ENCODE peak calls at places on chromosomes 12 and 14, in ten cellular contexts. One of them, this sample, is unnamed.

GRCh38 chr14:49863483-49864262 is 11.1 kb upstream of the NEMF start:
- DNase-seq in KBM-7: peak
- DNase-seq in AG20443: no peak
- DNase-seq in neuronal stem cell: no peak
- DNase-seq in progenitor cell of endocrine pancreas: no peak
- DNase-seq in stimulated activated CD8-positive, alpha-beta memory T cell treated with anti-CD3 and anti-CD28 coated beads, Interleukin-2, amount 100 ng/mL, for 1 hour: no peak
- DNase-seq in skeletal muscle cell: no peak
- DNase-seq in HCT116: no peak
- DNase-seq in putamen: no peak
- DNase-seq in hippocampal formation: no peak
- DNase-seq in this sample: no peak

GRCh38 chr14:75824328-75824727 is 157.5 kb downstream of the TGFB3 start:
- DNase-seq in KBM-7: no peak
- DNase-seq in AG20443: no peak
- DNase-seq in neuronal stem cell: no peak
- DNase-seq in progenitor cell of endocrine pancreas: no peak
- DNase-seq in stimulated activated CD8-positive, alpha-beta memory T cell treated with anti-CD3 and anti-CD28 coated beads, Interleukin-2, amount 100 ng/mL, for 1 hour: no peak
- DNase-seq in skeletal muscle cell: no peak
- DNase-seq in HCT116: no peak
- DNase-seq in putamen: no peak
- DNase-seq in hippocampal formation: no peak
- DNase-seq in this sample: no peak

GRCh38 chr12:123519151-123520001 is 14.1 kb downstream of the RILPL1 start:
- DNase-seq in KBM-7: no peak
- DNase-seq in AG20443: peak
- DNase-seq in neuronal stem cell: no peak
- DNase-seq in progenitor cell of endocrine pancreas: no peak
- DNase-seq in stimulated activated CD8-positive, alpha-beta memory T cell treated with anti-CD3 and anti-CD28 coated beads, Interleukin-2, amount 100 ng/mL, for 1 hour: no peak
- DNase-seq in skeletal muscle cell: no peak
- DNase-seq in HCT116: no peak
- DNase-seq in putamen: peak
- DNase-seq in hippocampal formation: no peak
- DNase-seq in this sample: peak

GRCh38 chr12:116958402-116959197 is 47.9 kb downstream of the FBXW8 start:
- DNase-seq in KBM-7: no peak
- DNase-seq in AG20443: no peak
- DNase-seq in neuronal stem cell: no peak
- DNase-seq in progenitor cell of endocrine pancreas: no peak
- DNase-seq in stimulated activated CD8-positive, alpha-beta memory T cell treated with anti-CD3 and anti-CD28 coated beads, Interleukin-2, amount 100 ng/mL, for 1 hour: no peak
- DNase-seq in skeletal muscle cell: no peak
- DNase-seq in HCT116: no peak
- DNase-seq in putamen: no peak
- DNase-seq in hippocampal formation: no peak
- DNase-seq in this sample: no peak

GRCh38 chr12:5512585-5512970 is 80.7 kb downstream of the NTF3 start:
- DNase-seq in KBM-7: no peak
- DNase-seq in AG20443: no peak
- DNase-seq in neuronal stem cell: no peak
- DNase-seq in progenitor cell of endocrine pancreas: peak
- DNase-seq in stimulated activated CD8-positive, alpha-beta memory T cell treated with anti-CD3 and anti-CD28 coated beads, Interleukin-2, amount 100 ng/mL, for 1 hour: no peak
- DNase-seq in skeletal muscle cell: no peak
- DNase-seq in HCT116: no peak
- DNase-seq in putamen: no peak
- DNase-seq in hippocampal formation: no peak
- DNase-seq in this sample: no peak

GRCh38 chr14:40656301-40656700 is 950.4 kb upstream of the LRFN5 start:
- DNase-seq in KBM-7: no peak
- DNase-seq in AG20443: no peak
- DNase-seq in neuronal stem cell: no peak
- DNase-seq in progenitor cell of endocrine pancreas: no peak
- DNase-seq in stimulated activated CD8-positive, alpha-beta memory T cell treated with anti-CD3 and anti-CD28 coated beads, Interleukin-2, amount 100 ng/mL, for 1 hour: no peak
- DNase-seq in skeletal muscle cell: no peak
- DNase-seq in HCT116: no peak
- DNase-seq in putamen: no peak
- DNase-seq in hippocampal formation: no peak
- DNase-seq in this sample: no peak

GRCh38 chr14:83994020-83994419 is 1535.9 kb upstream of the FLRT2 start:
- DNase-seq in KBM-7: no peak
- DNase-seq in AG20443: no peak
- DNase-seq in neuronal stem cell: no peak
- DNase-seq in progenitor cell of endocrine pancreas: no peak
- DNase-seq in stimulated activated CD8-positive, alpha-beta memory T cell treated with anti-CD3 and anti-CD28 coated beads, Interleukin-2, amount 100 ng/mL, for 1 hour: no peak
- DNase-seq in skeletal muscle cell: peak
- DNase-seq in HCT116: no peak
- DNase-seq in putamen: no peak
- DNase-seq in hippocampal formation: no peak
- DNase-seq in this sample: no peak

GRCh38 chr12:85558684-85559083 is 277.5 kb downstream of the RASSF9 start:
- DNase-seq in KBM-7: no peak
- DNase-seq in AG20443: no peak
- DNase-seq in neuronal stem cell: no peak
- DNase-seq in progenitor cell of endocrine pancreas: no peak
- DNase-seq in stimulated activated CD8-positive, alpha-beta memory T cell treated with anti-CD3 and anti-CD28 coated beads, Interleukin-2, amount 100 ng/mL, for 1 hour: no peak
- DNase-seq in skeletal muscle cell: no peak
- DNase-seq in HCT116: no peak
- DNase-seq in putamen: no peak
- DNase-seq in hippocampal formation: no peak
- DNase-seq in this sample: no peak

GRCh38 chr14:22838631-22839041 is 2.3 kb downstream of the MMP14 start:
- DNase-seq in KBM-7: peak
- DNase-seq in AG20443: peak
- DNase-seq in neuronal stem cell: no peak
- DNase-seq in progenitor cell of endocrine pancreas: no peak
- DNase-seq in stimulated activated CD8-positive, alpha-beta memory T cell treated with anti-CD3 and anti-CD28 coated beads, Interleukin-2, amount 100 ng/mL, for 1 hour: no peak
- DNase-seq in skeletal muscle cell: no peak
- DNase-seq in HCT116: no peak
- DNase-seq in putamen: no peak
- DNase-seq in hippocampal formation: no peak
- DNase-seq in this sample: no peak

GRCh38 chr12:117100251-117100650 is 1.0 kb upstream of the TESC start:
- DNase-seq in KBM-7: no peak
- DNase-seq in AG20443: peak
- DNase-seq in neuronal stem cell: peak
- DNase-seq in progenitor cell of endocrine pancreas: no peak
- DNase-seq in stimulated activated CD8-positive, alpha-beta memory T cell treated with anti-CD3 and anti-CD28 coated beads, Interleukin-2, amount 100 ng/mL, for 1 hour: no peak
- DNase-seq in skeletal muscle cell: no peak
- DNase-seq in HCT116: peak
- DNase-seq in putamen: no peak
- DNase-seq in hippocampal formation: no peak
- DNase-seq in this sample: peak

GRCh38 chr14:21070083-21070609 is at the start of gene ARHGEF40:
- DNase-seq in KBM-7: no peak
- DNase-seq in AG20443: peak
- DNase-seq in neuronal stem cell: no peak
- DNase-seq in progenitor cell of endocrine pancreas: peak
- DNase-seq in stimulated activated CD8-positive, alpha-beta memory T cell treated with anti-CD3 and anti-CD28 coated beads, Interleukin-2, amount 100 ng/mL, for 1 hour: no peak
- DNase-seq in skeletal muscle cell: no peak
- DNase-seq in HCT116: no peak
- DNase-seq in putamen: peak
- DNase-seq in hippocampal formation: peak
- DNase-seq in this sample: peak

This sample was measured in head of caudate nucleus.